ENCODE peak calls at places on chromosomes 4 and X, in ten cellular contexts. Q is glutamatergic neuron, C is cardiac fibroblast, H is heart right ventricle, A is fibroblast of villous mesenchyme, D is PC-3, B is HCT116, O is nephron progenitor cell, M is hepatocyte, N is left lung. L is an unnamed sample.

GRCh38 chr4:101418055-101418454 is 70.7 kb upstream of the PPP3CA start:
- DNase-seq in C (no peak), A (no peak), B (no peak), N (no peak), O (no peak), D (no peak), H (no peak), Q (no peak), M (no peak), L (no peak)

GRCh38 chr4:113921089-113921842 is 58.2 kb downstream of the ARSJ start:
- DNase-seq in Q (no peak), N (no peak), O (no peak), M (peak), A (peak), B (no peak), H (no peak), C (no peak), D (no peak), L (no peak)

GRCh38 chrX:72408885-72409284 is 103.2 kb upstream of the CITED1 start:
- DNase-seq in N (no peak), B (no peak), C (no peak), H (no peak), A (no peak), Q (no peak), M (no peak), D (no peak), O (no peak), L (no peak)

GRCh38 chr4:95181446-95182306 is 367.1 kb downstream of the UNC5C start:
- DNase-seq in C (peak), H (no peak), M (no peak), N (no peak), Q (peak), B (no peak), O (peak), A (no peak), D (peak), L (no peak)

GRCh38 chrX:3262906-3263305 is 83.5 kb downstream of the MXRA5 start:
- DNase-seq in N (no peak), D (peak), C (peak), O (no peak), B (peak), M (peak), Q (no peak), H (no peak), A (peak), L (no peak)

GRCh38 chrX:47815901-47816845 is 20.5 kb upstream of the ZNF81 start:
- DNase-seq in N (no peak), B (no peak), Q (no peak), H (no peak), O (no peak), D (no peak), A (no peak), M (no peak), C (peak), L (no peak)

GRCh38 chrX:122818068-122818467 is 366.0 kb upstream of the GRIA3 start:
- DNase-seq in C (no peak), D (no peak), H (no peak), M (no peak), Q (peak), O (no peak), N (no peak), B (no peak), A (no peak), L (no peak)

GRCh38 chr4:38138363-38138762 is 178.2 kb downstream of the PTTG2 start:
- DNase-seq in M (no peak), H (no peak), Q (no peak), C (no peak), O (no peak), N (no peak), B (no peak), A (no peak), D (no peak), L (no peak)

GRCh38 chrX:29530520-29530919 is 684.8 kb upstream of the MAGEB2 start:
- DNase-seq in O (no peak), M (peak), N (no peak), H (no peak), Q (no peak), B (no peak), A (peak), D (no peak), C (peak), L (no peak)

GRCh38 chr4:76194325-76194724 is 19.3 kb downstream of the SCARB2 start:
- DNase-seq in H (no peak), D (peak), C (peak), B (no peak), Q (no peak), N (no peak), M (peak), A (peak), O (no peak), L (no peak)

GRCh38 chrX:69615779-69616519 is at the start of gene EDA:
- DNase-seq in N (peak), B (peak), M (peak), D (peak), C (peak), Q (peak), O (peak), A (peak), H (peak), L (peak)

GRCh38 chr4:187301923-187302322 is 578.3 kb upstream of the FAT1 start:
- DNase-seq in Q (no peak), M (no peak), O (no peak), N (no peak), H (no peak), B (no peak), A (no peak), C (no peak), D (no peak), L (no peak)

GRCh38 chr4:60683357-60683756 is 516.8 kb upstream of the ADGRL3 start:
- DNase-seq in A (peak), M (no peak), N (no peak), D (peak), Q (no peak), B (no peak), C (peak), O (no peak), H (no peak), L (no peak)

GRCh38 chrX:3176439-3176820 is 135.2 kb downstream of the ARSF start:
- DNase-seq in D (no peak), Q (no peak), M (peak), A (peak), C (peak), H (no peak), O (no peak), N (no peak), B (no peak), L (no peak)

GRCh38 chr4:39304651-39305050 is 61.5 kb downstream of the RFC1 start:
- DNase-seq in C (peak), B (no peak), H (no peak), N (no peak), A (no peak), M (no peak), Q (no peak), O (no peak), D (no peak), L (no peak)

GRCh38 chr4:143253156-143253555 is 68.4 kb downstream of the USP38 start:
- DNase-seq in H (no peak), Q (no peak), M (no peak), A (no peak), B (no peak), O (no peak), C (no peak), N (no peak), D (peak), L (no peak)

GRCh38 chr4:107711831-107712230 is 8.2 kb downstream of the PAPSS1 start:
- DNase-seq in N (no peak), D (no peak), O (no peak), A (no peak), Q (no peak), H (no peak), B (no peak), C (no peak), M (no peak), L (no peak)

GRCh38 chrX:120664081-120664480 is 34.2 kb upstream of the C1GALT1C1 start:
- DNase-seq in C (peak), O (no peak), A (peak), Q (no peak), H (no peak), B (peak), M (no peak), N (no peak), D (peak), L (no peak)

GRCh38 chr4:38360201-38360600 is 303.8 kb upstream of the KLF3 start:
- DNase-seq in O (no peak), M (no peak), D (no peak), C (peak), Q (no peak), B (no peak), N (no peak), H (no peak), A (no peak), L (no peak)

GRCh38 chr4:45453258-45453841 is 670.5 kb downstream of the GABRG1 start:
- DNase-seq in N (no peak), M (peak), B (no peak), A (peak), H (no peak), O (peak), D (peak), Q (no peak), C (peak), L (no peak)

GRCh38 chr4:102552781-102553180 is 51.6 kb downstream of the NFKB1 start:
- DNase-seq in D (no peak), M (no peak), N (no peak), O (no peak), H (no peak), C (peak), Q (no peak), A (no peak), B (no peak), L (no peak)

GRCh38 chr4:3257691-3258482 is 8.9 kb downstream of the MSANTD1 start:
- DNase-seq in D (peak), Q (no peak), O (no peak), B (no peak), N (peak), M (no peak), A (no peak), H (peak), C (peak), L (no peak)

GRCh38 chrX:97039363-97040029 is 155.8 kb downstream of the RPA4 start:
- DNase-seq in Q (no peak), A (peak), D (peak), O (no peak), H (no peak), N (no peak), B (no peak), C (peak), M (peak), L (no peak)

GRCh38 chr4:113256946-113257345 is 207.5 kb downstream of the ANK2 start:
- DNase-seq in B (no peak), O (no peak), M (no peak), N (no peak), Q (no peak), H (no peak), D (no peak), C (peak), A (peak), L (no peak)

GRCh38 chrX:21529771-21530170 is 128.4 kb downstream of the KLHL34 start:
- DNase-seq in M (no peak), O (no peak), C (no peak), Q (no peak), H (no peak), D (peak), A (peak), N (no peak), B (no peak), L (no peak)

GRCh38 chrX:119669424-119670037 is 23.4 kb downstream of the SEPTIN6 start:
- DNase-seq in O (no peak), C (peak), M (peak), D (no peak), H (no peak), Q (no peak), N (no peak), A (peak), B (no peak), L (no peak)

GRCh38 chr4:73693816-73694215 is 46.6 kb upstream of the CXCL8 start:
- DNase-seq in Q (no peak), H (no peak), B (no peak), A (no peak), N (no peak), D (no peak), M (no peak), C (no peak), O (no peak), L (no peak)

GRCh38 chr4:124203613-124204284 is 508.8 kb downstream of the ANKRD50 start:
- DNase-seq in D (peak), N (no peak), Q (no peak), M (no peak), H (no peak), O (no peak), C (peak), B (no peak), A (peak), L (no peak)

GRCh38 chrX:118259213-118259612 is 86.7 kb upstream of the WDR44 start:
- DNase-seq in O (no peak), M (no peak), Q (no peak), N (no peak), D (no peak), A (no peak), H (no peak), B (no peak), C (no peak), L (no peak)

GRCh38 chrX:118255921-118256320 is 90.0 kb upstream of the WDR44 start:
- DNase-seq in O (no peak), Q (no peak), D (no peak), N (no peak), H (no peak), M (no peak), B (no peak), C (no peak), A (no peak), L (no peak)

GRCh38 chrX:118257781-118258180 is 88.1 kb upstream of the WDR44 start:
- DNase-seq in Q (no peak), M (no peak), C (no peak), D (no peak), N (no peak), O (no peak), H (no peak), B (no peak), A (no peak), L (no peak)

GRCh38 chrX:118261136-118261535 is 84.8 kb upstream of the WDR44 start:
- DNase-seq in Q (no peak), O (no peak), M (no peak), A (no peak), H (no peak), B (no peak), C (no peak), N (no peak), D (no peak), L (no peak)
- TF ChIP-seq CTCF in Q (no peak), O (no peak), M (no peak), A (no peak), H (no peak), B (no peak), C (no peak), N (no peak), D (no peak), L (no peak)

DNA sequence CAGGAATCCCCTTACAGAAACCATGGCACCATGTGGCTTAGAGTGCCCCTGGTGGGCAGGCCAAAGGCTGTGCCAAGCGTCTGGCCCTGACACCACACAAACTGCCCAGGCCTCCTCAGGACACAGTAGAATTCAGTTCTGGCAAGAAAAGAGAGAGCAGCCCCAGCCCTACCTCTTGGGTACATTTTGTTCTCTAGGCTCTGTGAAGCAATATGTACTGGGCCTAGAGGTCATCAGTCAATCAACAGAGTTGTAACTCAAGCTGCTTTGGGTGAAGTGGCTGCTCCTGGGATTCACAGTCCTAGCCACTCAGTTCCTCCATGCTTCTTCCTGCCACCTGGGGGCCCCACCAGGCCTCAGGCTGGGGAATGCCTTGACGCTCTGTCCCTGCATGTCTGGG is 158.1 kb upstream of the MAMLD1 start:
- DNase-seq in M (no peak), H (no peak), Q (no peak), C (peak), N (no peak), A (peak), D (no peak), O (no peak), B (no peak), L (no peak)
- TF ChIP-seq CTCF in M (no peak), H (no peak), Q (no peak), C (peak), N (no peak), A (peak), D (peak), O (no peak), B (peak), L (no peak)

GRCh38 chr4:48947731-48948130 is 38.3 kb upstream of the CWH43 start:
- DNase-seq in B (no peak), M (no peak), N (no peak), D (no peak), H (no peak), Q (no peak), C (no peak), O (no peak), A (no peak), L (no peak)
- TF ChIP-seq CTCF in B (peak), M (no peak), N (no peak), D (no peak), H (no peak), Q (no peak), C (peak), O (no peak), A (no peak), L (no peak)

GRCh38 chr4:125316391-125316780 is 1.6 kb downstream of the FAT4 start:
- DNase-seq in A (no peak), B (no peak), O (peak), Q (peak), D (peak), N (peak), H (peak), M (peak), C (no peak), L (peak)

GRCh38 chr4:125315571-125316390 is 1.0 kb downstream of the FAT4 start:
- DNase-seq in O (peak), N (peak), H (peak), C (peak), D (peak), M (peak), A (peak), Q (peak), B (no peak), L (peak)

GRCh38 chr4:125316781-125317525 is 2.2 kb downstream of the FAT4 start:
- DNase-seq in H (peak), C (peak), O (peak), Q (peak), D (no peak), M (peak), B (no peak), A (peak), N (peak), L (peak)

GRCh38 chr4:125319311-125319710 is 4.6 kb downstream of the FAT4 start:
- DNase-seq in O (no peak), Q (no peak), A (no peak), N (no peak), B (no peak), D (no peak), C (no peak), M (no peak), H (no peak), L (no peak)

GRCh38 chr4:125317526-125317880 is 2.7 kb downstream of the FAT4 start:
- DNase-seq in Q (peak), A (peak), B (no peak), C (peak), O (peak), M (peak), D (no peak), H (peak), N (peak), L (peak)
- TF ChIP-seq CTCF in Q (peak), A (peak), B (no peak), C (peak), O (peak), M (peak), D (no peak), H (peak), N (peak), L (no peak)

DNA sequence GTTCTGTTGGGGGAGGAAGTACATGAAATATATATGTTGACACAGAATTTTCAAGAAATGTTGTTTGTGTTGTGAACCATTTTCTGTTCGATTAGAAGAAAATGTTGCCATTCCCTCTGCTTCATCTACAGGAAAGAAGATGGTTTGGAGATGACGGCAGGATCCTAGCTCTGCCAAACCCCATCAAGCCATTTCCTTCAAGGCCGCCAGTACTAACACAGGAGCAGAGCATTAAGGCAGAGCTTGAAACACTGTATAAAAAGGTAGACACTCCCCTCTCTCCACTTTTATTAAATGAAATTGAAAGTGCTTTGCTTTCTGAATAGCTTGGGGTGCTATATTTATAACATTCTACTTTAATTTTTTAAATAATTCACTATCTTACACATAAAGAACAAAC is 46.8 kb downstream of the CC2D2A start:
- DNase-seq in M (no peak), N (no peak), C (no peak), Q (no peak), B (no peak), D (no peak), H (no peak), A (no peak), O (no peak), L (no peak)
- TF ChIP-seq CTCF in M (no peak), N (no peak), C (no peak), Q (no peak), B (no peak), D (no peak), H (no peak), A (no peak), O (no peak), L (no peak)

DNA sequence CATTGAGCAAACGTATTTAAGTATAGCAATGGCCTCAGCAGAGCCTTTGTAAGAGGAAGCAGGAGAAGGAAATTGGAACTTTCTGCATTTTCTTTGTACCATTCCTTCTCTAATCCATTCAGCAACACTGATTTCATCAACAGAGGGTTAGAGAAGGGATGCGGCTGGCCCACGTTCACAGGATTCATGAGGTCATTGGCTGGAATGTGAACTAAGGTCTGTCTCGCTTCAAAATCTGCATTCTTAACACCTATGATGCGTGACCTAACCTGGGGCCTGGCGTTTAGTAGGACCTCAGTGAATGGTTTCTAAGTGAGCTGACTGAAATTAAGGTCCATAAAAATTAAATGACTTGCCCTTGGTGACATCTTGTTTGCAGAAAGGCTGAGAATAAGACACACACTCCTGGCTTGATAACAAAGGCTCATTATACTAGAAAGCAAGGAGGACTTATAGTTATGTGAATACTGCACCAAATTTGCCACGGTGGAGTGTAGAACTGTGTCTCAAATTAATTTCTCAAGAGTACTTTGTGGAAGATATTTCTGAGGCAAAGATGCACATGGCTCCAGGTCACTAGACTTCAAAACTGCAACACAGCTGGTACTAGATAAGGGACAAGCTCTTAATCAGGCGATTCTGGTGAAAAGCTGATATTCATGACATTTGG is 25.4 kb downstream of the FGFBP1 start:
- DNase-seq in M (no peak), N (no peak), O (no peak), Q (no peak), D (no peak), C (peak), H (no peak), A (peak), B (no peak), L (no peak)
- TF ChIP-seq CTCF in M (no peak), N (no peak), O (no peak), Q (no peak), D (no peak), C (no peak), H (no peak), A (no peak), B (no peak), L (no peak)

GRCh38 chr4:15238720-15239119 is 189.1 kb upstream of the C1QTNF7 start:
- DNase-seq in Q (peak), N (no peak), O (peak), B (no peak), M (peak), D (peak), H (no peak), C (peak), A (peak), L (peak)
- TF ChIP-seq CTCF in Q (peak), N (peak), O (peak), B (peak), M (peak), D (peak), H (peak), C (peak), A (peak), L (peak)

DNA sequence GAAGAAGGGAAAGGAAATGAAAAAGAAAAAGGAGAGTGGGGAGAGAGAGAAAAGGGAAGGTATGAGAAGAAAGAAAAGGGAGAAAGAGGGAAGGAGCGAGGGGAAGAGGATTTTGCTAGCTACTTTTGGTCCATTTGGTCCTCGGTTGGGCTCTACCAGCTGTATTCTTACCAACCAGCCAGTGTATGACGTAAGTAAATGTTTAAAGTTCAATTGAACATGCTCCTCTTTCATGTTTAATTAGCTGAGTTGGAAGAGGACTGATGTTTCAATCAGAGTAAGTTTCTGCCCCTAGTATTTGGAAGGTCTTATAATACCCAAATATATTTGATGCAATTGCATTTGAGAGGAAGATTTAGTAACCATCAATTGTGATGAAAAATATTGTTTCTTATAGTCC is 424.0 kb upstream of the CXorf51B start:
- DNase-seq in O (no peak), M (no peak), Q (no peak), C (no peak), B (no peak), D (no peak), H (no peak), A (no peak), N (no peak), L (no peak)
- TF ChIP-seq CTCF in O (no peak), M (no peak), Q (no peak), C (no peak), B (no peak), D (no peak), H (no peak), A (no peak), N (no peak), L (no peak)

GRCh38 chr4:137283737-137284136 is 248.6 kb downstream of the PCDH18 start:
- DNase-seq in Q (no peak), C (peak), N (no peak), H (no peak), O (no peak), B (no peak), D (peak), A (peak), M (peak), L (no peak)
- TF ChIP-seq CTCF in Q (no peak), C (peak), N (no peak), H (peak), O (no peak), B (peak), D (peak), A (peak), M (peak), L (no peak)

L was measured in endothelial cell.